ENCODE peak calls at places on chromosomes 3 and 15, in five cellular contexts. L, X, W, H and Z are unnamed samples.

GRCh38 chr3:14452676-14453367 is 50.4 kb downstream of the SLC6A6 start:
- DNase-seq in L (no peak), X (peak; percentile 95), W (no peak), H (no peak), Z (no peak)

GRCh38 chr3:78978037-78978436 is 789.8 kb downstream of the ROBO1 start:
- DNase-seq in L (no peak), X (peak; percentile 11), W (no peak), H (no peak), Z (no peak)

GRCh38 chr15:68967948-68968347 is 37.6 kb downstream of the SPESP1 start:
- DNase-seq in L (no peak), X (no peak), W (no peak), H (no peak), Z (no peak)

GRCh38 chr3:89067736-89068135 is 39.7 kb upstream of the EPHA3 start:
- DNase-seq in L (no peak), X (no peak), W (no peak), H (no peak), Z (no peak)

GRCh38 chr3:112111785-112112402 is 21.2 kb downstream of the GCSAM start:
- DNase-seq in L (peak; percentile 49), X (peak; percentile 71), W (peak; percentile 38), H (peak; percentile 61), Z (no peak)

GRCh38 chr3:181712505-181713299 is 977 bp downstream of the SOX2 start:
- DNase-seq in L (no peak), X (peak; percentile 46), W (no peak), H (no peak), Z (no peak)

GRCh38 chr3:8406479-8406878 is 95.1 kb upstream of the LMCD1 start:
- DNase-seq in L (no peak), X (no peak), W (no peak), H (no peak), Z (no peak)

GRCh38 chr3:11736136-11736833 is 92.6 kb upstream of the VGLL4 start:
- DNase-seq in L (no peak), X (no peak), W (no peak), H (no peak), Z (no peak)

GRCh38 chr3:150457996-150458395 is 49.9 kb downstream of the TSC22D2 start:
- DNase-seq in L (no peak), X (no peak), W (no peak), H (no peak), Z (no peak)